ENCODE peak calls at places on chromosomes 6 and 20, in four cellular contexts. One of them, this sample, is unnamed.

GRCh38 chr6:116101298-116101718 is 655 bp downstream of the NT5DC1 start:
- DNase-seq in activated CD8-positive, alpha-beta T cell treated with anti-CD3 and anti-CD28 coated beads, Interleukin-2, amount 10 ng/mL, durations not matched to agents 7 days and 5 days: no peak
- DNase-seq in NT2/D1: no peak
- DNase-seq in HT1080: no peak
- DNase-seq in this sample: no peak

GRCh38 chr20:34549291-34549928 is 9.1 kb upstream of the MAP1LC3A start:
- DNase-seq in activated CD8-positive, alpha-beta T cell treated with anti-CD3 and anti-CD28 coated beads, Interleukin-2, amount 10 ng/mL, durations not matched to agents 7 days and 5 days: no peak
- DNase-seq in HT1080: no peak
- DNase-seq in NT2/D1: no peak
- DNase-seq in this sample: no peak

GRCh38 chr6:56037587-56037986 is 162.2 kb upstream of the BMP5 start:
- DNase-seq in HT1080: no peak
- DNase-seq in activated CD8-positive, alpha-beta T cell treated with anti-CD3 and anti-CD28 coated beads, Interleukin-2, amount 10 ng/mL, durations not matched to agents 7 days and 5 days: no peak
- DNase-seq in NT2/D1: no peak
- DNase-seq in this sample: no peak

GRCh38 chr20:25248501-25249172 is 752 bp downstream of the PYGB start:
- DNase-seq in HT1080: peak; percentile 23
- DNase-seq in activated CD8-positive, alpha-beta T cell treated with anti-CD3 and anti-CD28 coated beads, Interleukin-2, amount 10 ng/mL, durations not matched to agents 7 days and 5 days: no peak
- DNase-seq in NT2/D1: no peak
- DNase-seq in this sample: peak; percentile 50

GRCh38 chr6:16857969-16858592 is 96.8 kb upstream of the ATXN1 start:
- DNase-seq in HT1080: no peak
- DNase-seq in NT2/D1: no peak
- DNase-seq in activated CD8-positive, alpha-beta T cell treated with anti-CD3 and anti-CD28 coated beads, Interleukin-2, amount 10 ng/mL, durations not matched to agents 7 days and 5 days: no peak
- DNase-seq in this sample: no peak

GRCh38 chr20:1324598-1325172 is 4.3 kb downstream of the SDCBP2 start:
- DNase-seq in activated CD8-positive, alpha-beta T cell treated with anti-CD3 and anti-CD28 coated beads, Interleukin-2, amount 10 ng/mL, durations not matched to agents 7 days and 5 days: no peak
- DNase-seq in NT2/D1: no peak
- DNase-seq in HT1080: peak; percentile 39
- DNase-seq in this sample: no peak

GRCh38 chr6:11918021-11918738 is 93.9 kb upstream of the HIVEP1 start:
- DNase-seq in HT1080: no peak
- DNase-seq in NT2/D1: no peak
- DNase-seq in activated CD8-positive, alpha-beta T cell treated with anti-CD3 and anti-CD28 coated beads, Interleukin-2, amount 10 ng/mL, durations not matched to agents 7 days and 5 days: no peak
- DNase-seq in this sample: no peak

GRCh38 chr6:13614126-13614925 is 809 bp upstream of the NOL7 start:
- DNase-seq in activated CD8-positive, alpha-beta T cell treated with anti-CD3 and anti-CD28 coated beads, Interleukin-2, amount 10 ng/mL, durations not matched to agents 7 days and 5 days: no peak
- DNase-seq in HT1080: no peak
- DNase-seq in NT2/D1: peak; percentile 20
- DNase-seq in this sample: no peak

GRCh38 chr20:12306107-12306506 is 388.4 kb downstream of the BTBD3 start:
- DNase-seq in activated CD8-positive, alpha-beta T cell treated with anti-CD3 and anti-CD28 coated beads, Interleukin-2, amount 10 ng/mL, durations not matched to agents 7 days and 5 days: no peak
- DNase-seq in HT1080: no peak
- DNase-seq in NT2/D1: no peak
- DNase-seq in this sample: no peak

GRCh38 chr20:16241911-16242310 is 331.3 kb downstream of the KIF16B start:
- DNase-seq in NT2/D1: no peak
- DNase-seq in HT1080: no peak
- DNase-seq in activated CD8-positive, alpha-beta T cell treated with anti-CD3 and anti-CD28 coated beads, Interleukin-2, amount 10 ng/mL, durations not matched to agents 7 days and 5 days: no peak
- DNase-seq in this sample: no peak

GRCh38 chr6:28948782-28949486 is 25.1 kb upstream of the TRIM27 start:
- DNase-seq in activated CD8-positive, alpha-beta T cell treated with anti-CD3 and anti-CD28 coated beads, Interleukin-2, amount 10 ng/mL, durations not matched to agents 7 days and 5 days: no peak
- DNase-seq in HT1080: peak; percentile 33
- DNase-seq in NT2/D1: no peak
- DNase-seq in this sample: no peak

GRCh38 chr6:33746651-33747100 is at the start of gene IP6K3:
- DNase-seq in activated CD8-positive, alpha-beta T cell treated with anti-CD3 and anti-CD28 coated beads, Interleukin-2, amount 10 ng/mL, durations not matched to agents 7 days and 5 days: no peak
- DNase-seq in HT1080: no peak
- DNase-seq in NT2/D1: no peak
- DNase-seq in this sample: no peak

GRCh38 chr6:109052852-109053251 is 41.8 kb downstream of the SESN1 start:
- DNase-seq in activated CD8-positive, alpha-beta T cell treated with anti-CD3 and anti-CD28 coated beads, Interleukin-2, amount 10 ng/mL, durations not matched to agents 7 days and 5 days: no peak
- DNase-seq in NT2/D1: no peak
- DNase-seq in HT1080: no peak
- DNase-seq in this sample: peak; percentile 2

GRCh38 chr6:22003219-22003779 is 293.5 kb downstream of the PRL start:
- DNase-seq in NT2/D1: no peak
- DNase-seq in activated CD8-positive, alpha-beta T cell treated with anti-CD3 and anti-CD28 coated beads, Interleukin-2, amount 10 ng/mL, durations not matched to agents 7 days and 5 days: no peak
- DNase-seq in HT1080: no peak
- DNase-seq in this sample: no peak

GRCh38 chr20:24573557-24573956 is 104.1 kb downstream of the SYNDIG1 start:
- DNase-seq in activated CD8-positive, alpha-beta T cell treated with anti-CD3 and anti-CD28 coated beads, Interleukin-2, amount 10 ng/mL, durations not matched to agents 7 days and 5 days: no peak
- DNase-seq in NT2/D1: no peak
- DNase-seq in HT1080: no peak
- DNase-seq in this sample: no peak

GRCh38 chr6:113697642-113698410 is 159.3 kb upstream of the MARCKS start:
- DNase-seq in NT2/D1: no peak
- DNase-seq in activated CD8-positive, alpha-beta T cell treated with anti-CD3 and anti-CD28 coated beads, Interleukin-2, amount 10 ng/mL, durations not matched to agents 7 days and 5 days: no peak
- DNase-seq in HT1080: peak; percentile 86
- DNase-seq in this sample: no peak

GRCh38 chr20:37741055-37741454 is 47.2 kb downstream of the CTNNBL1 start:
- DNase-seq in activated CD8-positive, alpha-beta T cell treated with anti-CD3 and anti-CD28 coated beads, Interleukin-2, amount 10 ng/mL, durations not matched to agents 7 days and 5 days: no peak
- DNase-seq in NT2/D1: no peak
- DNase-seq in HT1080: peak; percentile 58
- DNase-seq in this sample: no peak

GRCh38 chr20:46348972-46349741 is 40.9 kb upstream of the CDH22 start:
- DNase-seq in activated CD8-positive, alpha-beta T cell treated with anti-CD3 and anti-CD28 coated beads, Interleukin-2, amount 10 ng/mL, durations not matched to agents 7 days and 5 days: peak; percentile 65
- DNase-seq in NT2/D1: no peak
- DNase-seq in HT1080: no peak
- DNase-seq in this sample: peak; percentile 72

GRCh38 chr20:29876911-29877285 is 1380.6 kb upstream of the DEFB115 start:
- DNase-seq in HT1080: no peak
- DNase-seq in NT2/D1: no peak
- DNase-seq in activated CD8-positive, alpha-beta T cell treated with anti-CD3 and anti-CD28 coated beads, Interleukin-2, amount 10 ng/mL, durations not matched to agents 7 days and 5 days: no peak
- DNase-seq in this sample: no peak

GRCh38 chr6:85113934-85114582 is 335.8 kb upstream of the NT5E start:
- DNase-seq in NT2/D1: no peak
- DNase-seq in activated CD8-positive, alpha-beta T cell treated with anti-CD3 and anti-CD28 coated beads, Interleukin-2, amount 10 ng/mL, durations not matched to agents 7 days and 5 days: no peak
- DNase-seq in HT1080: no peak
- DNase-seq in this sample: no peak

GRCh38 chr6:152124432-152125074 is 317.1 kb downstream of the ESR1 start:
- DNase-seq in HT1080: peak; percentile 46
- DNase-seq in NT2/D1: no peak
- DNase-seq in activated CD8-positive, alpha-beta T cell treated with anti-CD3 and anti-CD28 coated beads, Interleukin-2, amount 10 ng/mL, durations not matched to agents 7 days and 5 days: no peak
- DNase-seq in this sample: peak; percentile 20

GRCh38 chr6:83511901-83512681 is at the start of gene PRSS35:
- DNase-seq in HT1080: peak; percentile 65
- DNase-seq in activated CD8-positive, alpha-beta T cell treated with anti-CD3 and anti-CD28 coated beads, Interleukin-2, amount 10 ng/mL, durations not matched to agents 7 days and 5 days: peak; percentile 20
- DNase-seq in NT2/D1: peak; percentile 50
- DNase-seq in this sample: peak; percentile 77

GRCh38 chr6:138817799-138818198 is 21.9 kb downstream of the ECT2L start:
- DNase-seq in HT1080: peak; percentile 88
- DNase-seq in NT2/D1: no peak
- DNase-seq in activated CD8-positive, alpha-beta T cell treated with anti-CD3 and anti-CD28 coated beads, Interleukin-2, amount 10 ng/mL, durations not matched to agents 7 days and 5 days: peak; percentile 21
- DNase-seq in this sample: no peak

GRCh38 chr6:129084406-129084805 is 201.5 kb downstream of the LAMA2 start:
- DNase-seq in activated CD8-positive, alpha-beta T cell treated with anti-CD3 and anti-CD28 coated beads, Interleukin-2, amount 10 ng/mL, durations not matched to agents 7 days and 5 days: no peak
- DNase-seq in NT2/D1: no peak
- DNase-seq in HT1080: no peak
- DNase-seq in this sample: no peak

GRCh38 chr20:43843096-43843964 is 71.3 kb upstream of the TOX2 start:
- DNase-seq in activated CD8-positive, alpha-beta T cell treated with anti-CD3 and anti-CD28 coated beads, Interleukin-2, amount 10 ng/mL, durations not matched to agents 7 days and 5 days: no peak
- DNase-seq in NT2/D1: no peak
- DNase-seq in HT1080: peak; percentile 94
- DNase-seq in this sample: no peak

GRCh38 chr20:20780127-20780822 is 67.8 kb upstream of the RALGAPA2 start:
- DNase-seq in NT2/D1: no peak
- DNase-seq in activated CD8-positive, alpha-beta T cell treated with anti-CD3 and anti-CD28 coated beads, Interleukin-2, amount 10 ng/mL, durations not matched to agents 7 days and 5 days: no peak
- DNase-seq in HT1080: peak; percentile 50
- DNase-seq in this sample: no peak

GRCh38 chr6:43926644-43927524 is 156.9 kb downstream of the VEGFA start:
- DNase-seq in NT2/D1: peak; percentile 57
- DNase-seq in HT1080: peak; percentile 89
- DNase-seq in activated CD8-positive, alpha-beta T cell treated with anti-CD3 and anti-CD28 coated beads, Interleukin-2, amount 10 ng/mL, durations not matched to agents 7 days and 5 days: no peak
- DNase-seq in this sample: peak; percentile 53

GRCh38 chr20:64167676-64168075 is 3.4 kb downstream of the MYT1 start:
- DNase-seq in activated CD8-positive, alpha-beta T cell treated with anti-CD3 and anti-CD28 coated beads, Interleukin-2, amount 10 ng/mL, durations not matched to agents 7 days and 5 days: no peak
- DNase-seq in HT1080: no peak
- DNase-seq in NT2/D1: no peak
- DNase-seq in this sample: no peak

GRCh38 chr6:130303436-130303835 is 62.4 kb upstream of the TMEM200A start:
- DNase-seq in activated CD8-positive, alpha-beta T cell treated with anti-CD3 and anti-CD28 coated beads, Interleukin-2, amount 10 ng/mL, durations not matched to agents 7 days and 5 days: no peak
- DNase-seq in NT2/D1: no peak
- DNase-seq in HT1080: no peak
- DNase-seq in this sample: no peak

GRCh38 chr6:155867682-155868081 is 412.0 kb upstream of the NOX3 start:
- DNase-seq in HT1080: no peak
- DNase-seq in activated CD8-positive, alpha-beta T cell treated with anti-CD3 and anti-CD28 coated beads, Interleukin-2, amount 10 ng/mL, durations not matched to agents 7 days and 5 days: no peak
- DNase-seq in NT2/D1: no peak
- DNase-seq in this sample: no peak

GRCh38 chr6:3750324-3751018 is 1.0 kb downstream of the PXDC1 start:
- DNase-seq in HT1080: peak; percentile 48
- DNase-seq in NT2/D1: no peak
- DNase-seq in activated CD8-positive, alpha-beta T cell treated with anti-CD3 and anti-CD28 coated beads, Interleukin-2, amount 10 ng/mL, durations not matched to agents 7 days and 5 days: no peak
- DNase-seq in this sample: peak; percentile 31

This sample was measured in neuronal stem cell.